ENCODE peak calls at places on chromosomes 4 and X, in four cellular contexts. N, Z, D and L are unnamed samples.

GRCh38 chrX:120726294-120726693 is 96.4 kb upstream of the C1GALT1C1 start:
- DNase-seq in Z (no peak), N (no peak), D (peak), L (no peak)

GRCh38 chrX:26999634-27000033 is 463.5 kb downstream of the PPP4R3C start:
- DNase-seq in N (no peak), Z (no peak), D (no peak), L (no peak)

GRCh38 chr4:64271601-64272081 is 137.6 kb downstream of the TECRL start:
- DNase-seq in Z (no peak), N (no peak), D (no peak), L (peak)

GRCh38 chrX:20056704-20057103 is 60.0 kb downstream of the MAP7D2 start:
- DNase-seq in Z (no peak), N (no peak), D (no peak), L (no peak)

GRCh38 chrX:40415675-40416074 is 165.1 kb upstream of the ATP6AP2 start:
- DNase-seq in D (no peak), Z (no peak), N (no peak), L (no peak)

GRCh38 chr4:137370206-137370633 is 162.1 kb downstream of the PCDH18 start:
- DNase-seq in D (no peak), N (no peak), Z (no peak), L (no peak)

GRCh38 chrX:331145-331771 is 12.7 kb upstream of the GTPBP6 start:
- DNase-seq in Z (no peak), D (no peak), N (no peak), L (no peak)

GRCh38 chrX:19443886-19444530 is 71.3 kb downstream of the MAP3K15 start:
- DNase-seq in Z (no peak), D (no peak), N (no peak), L (no peak)

GRCh38 chrX:153517941-153518834 is 746 bp downstream of the ATP2B3 start:
- DNase-seq in N (no peak), Z (no peak), D (no peak), L (no peak)

GRCh38 chr4:2756691-2757350 is 685 bp upstream of the TNIP2 start:
- DNase-seq in Z (no peak), N (no peak), D (no peak), L (no peak)

GRCh38 chr4:48064349-48064748 is 47.8 kb downstream of the NIPAL1 start:
- DNase-seq in N (no peak), Z (no peak), D (no peak), L (no peak)

GRCh38 chrX:155334486-155335316 is at the start of gene CLIC2:
- DNase-seq in N (peak), Z (no peak), D (no peak), L (no peak)

GRCh38 chr4:168411318-168412150 is 68.8 kb downstream of the DDX60L start:
- DNase-seq in D (no peak), Z (no peak), N (no peak), L (no peak)

GRCh38 chr4:32488690-32489089 is 1768.5 kb downstream of the PCDH7 start:
- DNase-seq in D (no peak), Z (no peak), N (no peak), L (no peak)

GRCh38 chr4:132276989-132277388 is 872.1 kb upstream of the PCDH10 start:
- DNase-seq in Z (no peak), N (no peak), D (no peak), L (no peak)

GRCh38 chr4:86856896-86857295 is 7.7 kb upstream of the SLC10A6 start:
- DNase-seq in Z (no peak), D (no peak), N (no peak), L (no peak)

GRCh38 chr4:123340381-123340701 is 56.3 kb upstream of the SPRY1 start:
- DNase-seq in Z (peak), N (no peak), D (no peak), L (peak)
- TF ChIP-seq POLR2A in Z (no peak), N (no peak), D (no peak), L (no peak)

GRCh38 chrX:134548257-134548732 is 88.3 kb downstream of the HPRT1 start:
- DNase-seq in D (no peak), N (no peak), Z (no peak), L (no peak)
- TF ChIP-seq POLR2A in D (no peak), N (no peak), Z (no peak), L (no peak)

DNA sequence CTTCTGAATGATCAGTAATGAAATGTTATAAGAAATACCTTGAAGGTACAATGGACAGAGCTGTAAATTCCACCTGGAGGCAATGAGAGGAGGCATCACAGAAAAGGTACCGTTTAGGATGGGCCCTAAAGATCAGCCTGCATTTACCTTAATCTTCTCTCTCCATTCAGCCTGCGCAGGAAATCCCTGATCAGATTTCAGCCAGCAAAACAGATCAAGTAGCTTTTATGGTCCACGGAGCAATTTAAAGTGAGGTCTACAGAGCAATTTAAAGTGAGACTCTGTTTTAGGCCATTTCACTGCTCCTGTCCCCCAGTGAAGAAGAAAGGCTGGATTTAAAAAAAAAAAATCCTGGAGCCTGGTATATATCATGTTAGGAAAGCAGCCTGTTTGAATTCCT is 195.1 kb upstream of the VCX start:
- DNase-seq in D (no peak), N (no peak), Z (no peak), L (no peak)
- TF ChIP-seq POLR2A in D (no peak), N (no peak), Z (no peak), L (no peak)

DNA sequence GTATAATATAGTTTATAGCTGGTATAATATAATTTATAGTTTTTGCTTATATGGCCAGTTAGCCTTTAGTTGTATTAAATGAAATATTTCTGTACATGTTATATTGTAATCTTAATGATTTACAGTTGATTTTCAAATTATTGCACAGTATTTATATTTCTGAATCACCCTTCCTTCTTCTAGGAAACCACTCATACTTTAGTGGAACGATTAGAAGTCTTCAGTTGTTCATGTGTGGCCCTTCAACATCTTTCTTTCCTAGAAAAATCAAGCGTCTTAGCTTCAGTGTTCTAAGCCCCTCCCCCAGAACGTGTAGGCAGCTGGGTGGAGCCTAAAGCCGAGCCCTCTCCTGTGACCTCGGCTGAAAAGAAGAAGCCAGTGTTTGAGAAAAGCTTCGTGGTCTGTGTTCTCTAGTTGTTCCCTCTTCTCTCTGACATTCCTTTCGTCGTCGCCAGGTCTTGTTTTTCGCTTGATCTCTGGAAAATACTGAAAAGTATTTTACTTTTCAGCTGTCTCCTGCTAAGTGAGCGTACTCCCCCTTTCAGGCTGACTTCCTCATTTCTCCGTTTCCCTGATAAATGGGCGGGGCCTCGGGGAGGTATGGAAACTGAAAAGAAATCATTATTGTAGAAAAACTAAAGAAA is at the start of gene C4orf33:
- DNase-seq in Z (peak), D (peak), N (peak), L (peak)
- TF ChIP-seq POLR2A in Z (no peak), D (peak), N (no peak), L (peak)

GRCh38 chr4:25238052-25238451 is 4.2 kb downstream of the PI4K2B start:
- DNase-seq in Z (no peak), N (no peak), D (no peak), L (no peak)

GRCh38 chr4:25234390-25235367 is 846 bp downstream of the PI4K2B start:
- DNase-seq in N (no peak), D (peak), Z (peak), L (peak)

GRCh38 chr4:25235401-25235800 is 1.6 kb downstream of the PI4K2B start:
- DNase-seq in N (no peak), D (no peak), Z (no peak), L (no peak)

GRCh38 chr4:25233737-25234389 is at the start of gene PI4K2B:
- DNase-seq in Z (peak), N (peak), D (peak), L (peak)

GRCh38 chr4:25236971-25237370 is 3.1 kb downstream of the PI4K2B start:
- DNase-seq in Z (no peak), D (no peak), N (no peak), L (no peak)
- TF ChIP-seq POLR2A in Z (no peak), D (no peak), N (no peak), L (no peak)

GRCh38 chr4:143184503-143185252 is at the start of gene USP38:
- DNase-seq in D (peak), N (peak), Z (peak), L (peak)
- TF ChIP-seq POLR2A in D (peak), N (peak), Z (peak), L (peak)

GRCh38 chr4:7909966-7910720 is 29.5 kb downstream of the AFAP1 start:
- DNase-seq in N (no peak), D (no peak), Z (no peak), L (no peak)
- TF ChIP-seq POLR2A in N (no peak), D (no peak), Z (no peak), L (no peak)